ENCODE peak calls at places on chromosomes 5 and 9, in six cellular contexts. Z, C, R, A, M and G are unnamed samples.
A peak's percentile ranks its signal among the peaks of the same experiment; 100 is the strongest.

GRCh38 chr9:85147046-85147640 is 477.6 kb downstream of the NTRK2 start:
- DNase-seq in Z (no peak), C (no peak), R (no peak), A (no peak), M (no peak), G (no peak)

GRCh38 chr9:1102010-1102712 is 52.0 kb downstream of the DMRT2 start:
- DNase-seq in Z (no peak), C (no peak), R (no peak), A (no peak), M (no peak), G (no peak)

GRCh38 chr9:29039258-29039657 is 1466.0 kb upstream of the C9orf72 start:
- DNase-seq in Z (no peak), C (no peak), R (no peak), A (no peak), M (no peak), G (no peak)

GRCh38 chr5:133531178-133531577 is 81.2 kb downstream of the FSTL4 start:
- DNase-seq in Z (no peak), C (no peak), R (no peak), A (no peak), M (no peak), G (no peak)

GRCh38 chr9:121281614-121282291 is 13.8 kb downstream of the GSN start:
- DNase-seq in Z (no peak), C (no peak), R (no peak), A (peak; percentile 79), M (peak; percentile 76), G (no peak)

GRCh38 chr9:107723015-107723414 is 233.4 kb upstream of the KLF4 start:
- DNase-seq in Z (no peak), C (no peak), R (no peak), A (no peak), M (no peak), G (no peak)

GRCh38 chr9:77712533-77713130 is 64.5 kb upstream of the GNA14 start:
- DNase-seq in Z (no peak), C (no peak), R (no peak), A (peak; percentile 53), M (no peak), G (no peak)

GRCh38 chr9:133421615-133422542 is at the start of gene ADAMTS13:
- DNase-seq in Z (peak; percentile 32), C (no peak), R (no peak), A (no peak), M (no peak), G (no peak)

GRCh38 chr9:15211160-15211993 is 95.6 kb downstream of the TTC39B start:
- DNase-seq in Z (peak; percentile 79), C (peak; percentile 32), R (peak; percentile 67), A (peak; percentile 30), M (no peak), G (peak; percentile 10)

GRCh38 chr5:172439785-172440480 is 14.4 kb downstream of the SH3PXD2B start:
- DNase-seq in Z (no peak), C (no peak), R (no peak), A (peak; percentile 68), M (peak; percentile 65), G (no peak)

GRCh38 chr9:125240649-125240999 is 519 bp downstream of the HSPA5 start:
- DNase-seq in Z (peak; percentile 59), C (peak; percentile 22), R (peak; percentile 23), A (peak; percentile 19), M (peak; percentile 61), G (peak; percentile 2)

GRCh38 chr5:15014809-15015208 is 143.2 kb upstream of the ANKH start:
- DNase-seq in Z (no peak), C (no peak), R (no peak), A (no peak), M (no peak), G (no peak)

GRCh38 chr9:121819511-121820231 is 168.2 kb downstream of the DAB2IP start:
- DNase-seq in Z (peak; percentile 75), C (no peak), R (peak; percentile 55), A (no peak), M (no peak), G (no peak)

GRCh38 chr5:126014691-126015090 is 408.5 kb upstream of the GRAMD2B start:
- DNase-seq in Z (no peak), C (no peak), R (no peak), A (no peak), M (no peak), G (no peak)

GRCh38 chr5:177478711-177479646 is 5.5 kb upstream of the DBN1 start:
- DNase-seq in Z (no peak), C (no peak), R (no peak), A (peak; percentile 41), M (peak; percentile 86), G (no peak)

GRCh38 chr9:33101104-33101951 is 24.9 kb upstream of the SMU1 start:
- DNase-seq in Z (no peak), C (no peak), R (no peak), A (peak; percentile 83), M (peak; percentile 68), G (no peak)

GRCh38 chr5:86228147-86228546 is 389.6 kb upstream of the COX7C start:
- DNase-seq in Z (no peak), C (no peak), R (no peak), A (no peak), M (no peak), G (no peak)

GRCh38 chr5:73338201-73339126 is 110.1 kb downstream of the FOXD1 start:
- DNase-seq in Z (no peak), C (no peak), R (no peak), A (no peak), M (no peak), G (no peak)

GRCh38 chr5:167504276-167504675 is 787.2 kb upstream of the WWC1 start:
- DNase-seq in Z (no peak), C (no peak), R (no peak), A (no peak), M (no peak), G (no peak)

GRCh38 chr5:179137643-179138567 is 77.7 kb downstream of the ZNF354C start:
- DNase-seq in Z (no peak), C (no peak), R (no peak), A (no peak), M (no peak), G (no peak)

GRCh38 chr9:37370968-37371563 is 51.4 kb upstream of the GRHPR start:
- DNase-seq in Z (no peak), C (no peak), R (no peak), A (no peak), M (no peak), G (no peak)

GRCh38 chr9:91162311-91162710 is 199.4 kb downstream of the AUH start:
- DNase-seq in Z (no peak), C (no peak), R (no peak), A (no peak), M (no peak), G (no peak)

GRCh38 chr5:177499842-177500241 is 2.4 kb upstream of the PDLIM7 start:
- DNase-seq in Z (no peak), C (no peak), R (no peak), A (no peak), M (no peak), G (no peak)

GRCh38 chr5:61330341-61330878 is 1.6 kb upstream of the ZSWIM6 start:
- DNase-seq in Z (peak; percentile 77), C (no peak), R (peak; percentile 49), A (peak; percentile 27), M (peak; percentile 24), G (no peak)

DNA sequence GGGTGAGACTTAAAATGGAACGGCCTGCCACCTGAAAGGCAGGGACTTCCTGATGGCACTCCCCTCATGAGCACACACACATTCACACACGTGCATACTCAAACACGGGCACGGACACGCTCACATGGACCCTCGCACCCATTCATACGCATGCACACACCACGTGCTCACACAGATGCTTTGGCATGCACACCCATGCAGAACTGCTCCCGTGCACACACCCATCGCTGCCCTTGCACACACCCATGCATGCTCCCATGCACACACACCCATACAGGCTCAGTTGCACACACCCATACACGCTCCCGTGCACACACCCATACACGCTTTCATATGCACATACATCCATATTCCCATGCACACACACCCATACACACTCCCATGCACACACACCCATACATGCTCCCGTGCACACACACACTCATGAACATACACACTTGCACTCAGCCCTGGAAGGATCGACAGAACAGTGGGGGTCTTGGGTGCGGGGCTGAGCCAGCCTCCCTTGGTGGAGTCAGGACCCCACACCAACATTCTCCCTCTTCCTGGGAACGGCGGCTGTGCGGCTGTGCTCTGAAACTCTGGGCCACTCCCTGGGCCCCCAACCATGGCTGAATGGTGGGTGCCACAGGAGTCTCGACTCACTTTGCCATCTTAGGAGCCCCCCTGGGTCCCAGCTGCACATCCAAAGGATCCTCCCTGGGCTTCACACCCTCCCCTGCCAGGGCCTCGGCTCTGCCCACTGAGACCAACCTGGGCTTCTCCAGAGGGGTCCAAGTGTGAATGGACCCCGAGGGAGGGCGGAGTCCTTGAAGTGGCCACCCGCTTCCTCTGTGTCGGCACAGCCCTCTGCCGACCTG is 115.2 kb downstream of the RXRA start:
- DNase-seq in Z (no peak), C (no peak), R (no peak), A (no peak), M (no peak), G (no peak)
- H3K4me1 ChIP-seq in Z (peaks cover 17% of the 10 kb centered on the region), C (peaks cover 7% of the 10 kb centered on the region), R (peaks cover 25% of the 10 kb centered on the region), A (no peaks in the 10 kb centered on the region), M (peaks cover 59% of the 10 kb centered on the region), G (peaks cover 13% of the 10 kb centered on the region)

DNA sequence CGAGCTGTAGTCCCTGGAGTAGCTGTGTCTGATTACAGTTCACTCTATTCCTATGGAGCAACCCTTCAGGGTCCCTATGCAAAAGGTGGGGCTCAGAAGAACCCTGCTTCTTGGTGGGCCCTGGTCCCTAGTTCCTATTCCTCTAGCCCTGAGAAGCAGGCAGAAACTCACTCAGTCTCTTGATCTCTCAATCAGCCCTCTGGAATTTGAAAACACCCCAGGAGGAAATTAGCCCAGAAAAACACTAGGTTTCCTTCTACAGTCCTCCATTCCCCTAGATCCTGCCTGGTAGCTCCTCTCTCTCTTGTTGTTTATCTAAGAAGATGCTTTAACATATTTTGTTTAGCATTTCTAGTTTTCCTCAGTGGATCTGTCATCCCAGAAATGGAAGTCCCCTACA is 7.6 kb downstream of the RGS3 start:
- DNase-seq in Z (no peak), C (no peak), R (no peak), A (no peak), M (no peak), G (no peak)
- H3K27ac ChIP-seq in Z (no peak overlapping the region), C (no peak overlapping the region), R (no peak overlapping the region), A (no peak overlapping the region), M (no peak overlapping the region), G (no peak overlapping the region)

DNA sequence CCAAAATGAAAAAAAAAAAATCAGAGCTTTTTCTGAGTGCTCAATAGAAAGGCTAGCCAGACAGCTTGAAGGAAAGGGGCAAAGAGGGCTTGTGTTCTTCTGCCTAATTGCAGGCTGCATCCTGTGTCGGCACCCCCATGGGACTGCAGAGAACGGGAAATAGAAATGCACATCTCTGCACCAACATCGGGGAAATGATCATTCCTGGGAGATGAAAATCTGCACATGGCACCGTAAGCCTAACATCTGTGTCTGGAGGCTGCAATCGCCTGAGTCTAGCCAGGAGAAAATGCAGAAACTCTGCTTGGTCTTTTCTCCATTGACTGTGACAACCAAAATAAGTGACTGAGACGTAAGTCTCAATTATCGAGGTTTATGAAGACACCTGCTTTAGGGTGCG is 243.9 kb downstream of the ICE1 start:
- DNase-seq in Z (no peak), C (no peak), R (no peak), A (no peak), M (no peak), G (no peak)
- H3K4me3 ChIP-seq in Z (no peak overlapping the region), C (no peak overlapping the region), R (no peak overlapping the region), A (no peak overlapping the region), M (no peak overlapping the region), G (no peak overlapping the region)

DNA sequence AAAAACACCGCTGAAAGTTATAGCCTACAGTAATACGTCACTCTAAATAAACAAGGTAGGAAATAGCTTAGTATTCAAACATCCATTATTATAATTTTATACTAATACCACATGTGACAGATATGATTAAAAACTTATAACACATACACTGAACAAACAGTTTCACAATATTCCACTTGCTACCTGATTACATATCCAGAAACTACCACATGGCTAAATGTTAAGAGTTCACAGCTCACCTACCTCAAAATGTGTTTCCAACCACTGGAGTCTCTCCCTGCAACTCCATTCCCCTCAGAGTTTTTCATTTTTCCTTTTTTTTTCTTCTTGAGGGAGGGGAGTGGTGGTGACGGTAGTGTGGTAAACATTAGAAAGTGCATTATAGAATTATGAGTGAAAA is 12.1 kb downstream of the RICTOR start:
- DNase-seq in Z (no peak), C (no peak), R (no peak), A (no peak), M (no peak), G (no peak)
- H3K4me1 ChIP-seq in Z (no peaks in the 10 kb centered on the region), C (peaks cover 55% of the 10 kb centered on the region), R (no peaks in the 10 kb centered on the region), A (no peaks in the 10 kb centered on the region), M (peaks cover 87% of the 10 kb centered on the region), G (peaks cover 17% of the 10 kb centered on the region)